ENCODE peak calls at places on chromosomes 12 and 14, in nine cellular contexts. R is aorta; A is fibroblast of pulmonary artery; E is Daoy; B is iris pigment epithelial cell; N is epithelial cell of proximal tubule; V is NCI-H226; L is activated CD8-positive, alpha-beta memory T cell treated with anti-CD3 and anti-CD28 coated beads for 48 hours; U is WERI-Rb-1. Q is an unnamed sample.

GRCh38 chr14:91113829-91114078 is at the start of gene DGLUCY:
- DNase-seq in L (no peak), B (peak), N (no peak), A (peak), V (peak), E (peak), R (peak), U (peak), Q (peak)

GRCh38 chr12:52831251-52831650 is 2.9 kb downstream of the KRT79 start:
- DNase-seq in L (no peak), E (no peak), R (peak), A (no peak), V (no peak), B (no peak), U (no peak), N (no peak), Q (no peak)

GRCh38 chr12:125185311-125185739 is 120.1 kb downstream of the AACS start:
- DNase-seq in L (no peak), E (peak), R (no peak), V (no peak), N (no peak), B (no peak), U (peak), A (no peak), Q (peak)

GRCh38 chr14:67241416-67242362 is at the start of gene PALS1:
- DNase-seq in E (peak), L (peak), R (peak), V (peak), A (peak), N (peak), B (peak), U (no peak), Q (peak)

GRCh38 chr12:108495054-108495453 is 20.0 kb upstream of the FICD start:
- DNase-seq in R (no peak), B (peak), L (no peak), A (peak), U (peak), E (peak), V (peak), N (no peak), Q (peak)

GRCh38 chr12:553216-554000 is 93.7 kb downstream of the B4GALNT3 start:
- DNase-seq in A (no peak), U (no peak), B (no peak), N (no peak), L (no peak), E (no peak), R (peak), V (no peak), Q (no peak)

GRCh38 chr14:70317969-70318634 is 41.4 kb downstream of the COX16 start:
- DNase-seq in A (peak), E (peak), B (peak), R (no peak), U (peak), N (peak), L (no peak), V (no peak), Q (peak)

GRCh38 chr12:48810817-48811453 is 7.4 kb upstream of the CACNB3 start:
- DNase-seq in V (peak), L (no peak), E (peak), B (peak), R (no peak), A (peak), U (no peak), N (no peak), Q (no peak)

GRCh38 chr12:124635316-124635715 is 67.9 kb upstream of the NCOR2 start:
- DNase-seq in E (no peak), R (no peak), B (no peak), V (no peak), U (no peak), A (no peak), L (no peak), N (no peak), Q (no peak)

GRCh38 chr12:32151081-32151480 is 44.4 kb downstream of the BICD1 start:
- DNase-seq in E (no peak), L (no peak), A (no peak), B (no peak), N (no peak), U (no peak), V (no peak), R (no peak), Q (no peak)

GRCh38 chr12:15829255-15829654 is 40.1 kb upstream of the EPS8 start:
- DNase-seq in B (no peak), N (no peak), U (no peak), V (no peak), A (no peak), L (no peak), E (peak), R (no peak), Q (no peak)

GRCh38 chr14:65028937-65029336 is 42.2 kb downstream of the FNTB start:
- DNase-seq in E (no peak), V (no peak), R (no peak), L (no peak), U (no peak), A (no peak), B (no peak), N (no peak), Q (no peak)

GRCh38 chr12:23174917-23175316 is 549.9 kb downstream of the ETNK1 start:
- DNase-seq in A (no peak), R (no peak), V (no peak), U (no peak), B (no peak), L (no peak), N (no peak), E (no peak), Q (no peak)

GRCh38 chr12:117714203-117714602 is 254.6 kb downstream of the KSR2 start:
- DNase-seq in R (no peak), A (no peak), L (no peak), U (no peak), E (no peak), N (no peak), V (no peak), B (no peak), Q (no peak)

GRCh38 chr14:29085546-29085945 is 319.0 kb downstream of the FOXG1 start:
- DNase-seq in A (peak), B (peak), R (no peak), V (no peak), U (no peak), N (no peak), E (no peak), L (no peak), Q (peak)

GRCh38 chr12:1792406-1792805 is 28.0 kb upstream of the LRTM2 start:
- DNase-seq in B (no peak), R (no peak), U (no peak), A (no peak), L (no peak), V (no peak), N (no peak), E (no peak), Q (no peak)

GRCh38 chr12:123109319-123109772 is 41.5 kb downstream of the PITPNM2 start:
- DNase-seq in R (peak), N (no peak), U (no peak), E (no peak), L (no peak), B (no peak), V (no peak), A (no peak), Q (no peak)

GRCh38 chr12:108342985-108343384 is 3.9 kb upstream of the CMKLR1 start:
- DNase-seq in E (peak), N (peak), B (no peak), R (no peak), L (no peak), A (no peak), V (no peak), U (no peak), Q (no peak)

GRCh38 chr14:69183735-69184134 is 7.6 kb upstream of the EXD2 start:
- DNase-seq in A (peak), V (no peak), L (no peak), B (peak), E (peak), U (no peak), N (no peak), R (no peak), Q (no peak)

GRCh38 chr14:54803926-54804719 is 98.5 kb downstream of the GCH1 start:
- DNase-seq in B (no peak), L (no peak), V (no peak), A (no peak), N (no peak), U (no peak), E (no peak), R (no peak), Q (no peak)

GRCh38 chr12:65022960-65023359 is 98.1 kb downstream of the WIF1 start:
- DNase-seq in B (no peak), U (no peak), A (no peak), N (no peak), E (no peak), L (no peak), V (no peak), R (no peak), Q (no peak)

GRCh38 chr12:70609739-70610491 is 27.3 kb downstream of the PTPRB start:
- DNase-seq in L (no peak), N (no peak), U (peak), B (peak), R (peak), E (peak), A (peak), V (no peak), Q (peak)

GRCh38 chr14:104600805-104601204 is 3.8 kb downstream of the TMEM179 start:
- DNase-seq in B (no peak), U (no peak), E (no peak), A (no peak), R (no peak), N (no peak), L (no peak), V (no peak), Q (no peak)

GRCh38 chr14:20754308-20754707 is 8.6 kb downstream of the EDDM3A start:
- DNase-seq in L (no peak), R (no peak), B (no peak), V (no peak), N (no peak), E (no peak), A (no peak), U (no peak), Q (no peak)

GRCh38 chr12:120428597-120429206 is 9.2 kb upstream of the COX6A1 start:
- DNase-seq in U (no peak), A (no peak), R (no peak), E (no peak), L (no peak), B (no peak), V (no peak), N (no peak), Q (no peak)

GRCh38 chr14:68807148-68807600 is 14.3 kb upstream of the ZFP36L1 start:
- DNase-seq in N (no peak), E (peak), U (no peak), R (peak), A (peak), B (peak), V (peak), L (no peak), Q (no peak)

GRCh38 chr14:55245657-55246268 is 25.5 kb upstream of the FBXO34 start:
- DNase-seq in R (no peak), N (no peak), V (no peak), U (no peak), E (peak), A (peak), L (no peak), B (peak), Q (peak)

GRCh38 chr12:25553083-25553482 is at the start of gene LMNTD1:
- DNase-seq in L (no peak), R (no peak), E (no peak), U (no peak), B (peak), V (peak), A (peak), N (peak), Q (no peak)

GRCh38 chr12:100494026-100494425 is 20.4 kb downstream of the NR1H4 start:
- DNase-seq in U (no peak), E (no peak), R (no peak), N (no peak), V (no peak), A (no peak), L (no peak), B (no peak), Q (no peak)

GRCh38 chr12:109735825-109736551 is 22.4 kb downstream of the FAM222A start:
- DNase-seq in N (no peak), A (no peak), E (no peak), V (no peak), U (peak), B (no peak), L (no peak), R (peak), Q (no peak)

Q was measured in A673.